ENCODE peak calls at places on chromosomes 6 and 20, in eight cellular contexts. T is IMR-90; N is left colon; R is stimulated activated CD4-positive, alpha-beta T cell treated with anti-CD3 and anti-CD28 coated beads, TNF-alpha, amount 100 ng/mL, for 1 hour; A is EL; W is T follicular helper cell; U is neural crest cell; L is activated T-cell treated with anti-CD3 and anti-CD28 coated beads for 48 hours. Z is an unnamed sample.

GRCh38 chr20:59624401-59624800 is 20.1 kb downstream of the PHACTR3 start:
- DNase-seq in T (no peak), N (no peak), L (no peak), W (no peak), U (no peak), R (no peak), A (no peak), Z (no peak)

GRCh38 chr6:13339863-13340635 is 11.7 kb upstream of the TBC1D7 start:
- DNase-seq in W (no peak), N (no peak), T (no peak), A (no peak), L (no peak), U (no peak), R (no peak), Z (no peak)

GRCh38 chr6:8530775-8531435 is 95.6 kb upstream of the SLC35B3 start:
- DNase-seq in R (no peak), T (no peak), L (no peak), W (no peak), N (no peak), A (peak), U (no peak), Z (no peak)

GRCh38 chr20:15699431-15700146 is 873.7 kb downstream of the KIF16B start:
- DNase-seq in R (no peak), W (no peak), L (no peak), T (no peak), N (no peak), U (no peak), A (no peak), Z (no peak)

GRCh38 chr6:14468656-14469321 is 351.2 kb downstream of the CD83 start:
- DNase-seq in T (no peak), U (no peak), R (no peak), N (no peak), A (no peak), W (no peak), L (no peak), Z (no peak)

GRCh38 chr6:170062209-170062903 is 228.5 kb downstream of the DLL1 start:
- DNase-seq in L (no peak), U (no peak), A (no peak), R (no peak), T (no peak), W (no peak), N (no peak), Z (no peak)

GRCh38 chr6:106609699-106610098 is 19.6 kb downstream of the RTN4IP1 start:
- DNase-seq in W (no peak), L (no peak), R (no peak), N (no peak), T (no peak), A (no peak), U (no peak), Z (no peak)

GRCh38 chr20:63254536-63255384 is 497 bp upstream of the NKAIN4 start:
- DNase-seq in T (no peak), L (no peak), W (no peak), A (no peak), R (no peak), N (no peak), U (peak), Z (no peak)

GRCh38 chr6:156949376-156949775 is 172.2 kb downstream of the ARID1B start:
- DNase-seq in R (no peak), A (peak), W (no peak), N (no peak), T (peak), U (no peak), L (no peak), Z (peak)

GRCh38 chr6:45472383-45472782 is 94.6 kb upstream of the SUPT3H start:
- DNase-seq in W (no peak), R (no peak), U (no peak), A (no peak), N (peak), L (no peak), T (peak), Z (no peak)

GRCh38 chr6:37673436-37673835 is 24.2 kb downstream of the MDGA1 start:
- DNase-seq in N (no peak), U (no peak), T (no peak), L (no peak), R (no peak), A (no peak), W (no peak), Z (no peak)

Z was measured in heart left ventricle.